ENCODE peak calls at places on chromosomes 11 and 22, in five cellular contexts. N is BJ, T is fibroblast of lung, L is fibroblast of mammary gland, P is choroid plexus epithelial cell. S is an unnamed sample.

GRCh38 chr11:93648168-93648567 is 13.3 kb upstream of the CEP295 start:
- DNase-seq in N (no peak), T (peak; percentile 15), L (peak; percentile 10), P (peak; percentile 72), S (peak; percentile 37)

GRCh38 chr11:64276653-64277431 is 7.6 kb downstream of the BAD start:
- DNase-seq in N (no peak), T (no peak), L (no peak), P (peak; percentile 20), S (no peak)

GRCh38 chr11:19934828-19935259 is 222.2 kb downstream of the NAV2 start:
- DNase-seq in N (no peak), T (peak; percentile 67), L (peak; percentile 94), P (peak; percentile 38), S (peak; percentile 48)

GRCh38 chr11:108241370-108242037 is 18.6 kb downstream of the ATM start:
- DNase-seq in N (no peak), T (no peak), L (no peak), P (no peak), S (peak; percentile 11)

GRCh38 chr11:210803-211180 is 3.3 kb downstream of the RIC8A start:
- DNase-seq in N (no peak), T (no peak), L (no peak), P (no peak), S (no peak)

GRCh38 chr11:116275634-116276033 is 497.2 kb downstream of the BUD13 start:
- DNase-seq in N (no peak), T (no peak), L (peak; percentile 5), P (no peak), S (peak; percentile 4)

GRCh38 chr22:27115816-27116256 is 458.4 kb downstream of the MIAT start:
- DNase-seq in N (no peak), T (no peak), L (peak; percentile 17), P (peak; percentile 81), S (peak; percentile 38)

GRCh38 chr11:47961383-47961782 is 19.0 kb upstream of the PTPRJ start:
- DNase-seq in N (no peak), T (no peak), L (no peak), P (no peak), S (no peak)

GRCh38 chr22:24952837-24953293 is 349 bp downstream of the KIAA1671 start:
- DNase-seq in N (no peak), T (peak; percentile 47), L (peak; percentile 28), P (peak; percentile 26), S (peak; percentile 66)

GRCh38 chr11:56948991-56949390 is 39.7 kb upstream of the OR5AK2 start:
- DNase-seq in N (no peak), T (no peak), L (no peak), P (no peak), S (no peak)

GRCh38 chr11:117786099-117786870 is 10.7 kb downstream of the DSCAML1 start:
- DNase-seq in N (no peak), T (no peak), L (peak; percentile 25), P (no peak), S (no peak)

GRCh38 chr22:35379146-35379993 is 1.5 kb upstream of the HMOX1 start:
- DNase-seq in N (no peak), T (no peak), L (no peak), P (no peak), S (no peak)

GRCh38 chr11:2213384-2213842 is 41.8 kb upstream of the TH start:
- DNase-seq in N (no peak), T (no peak), L (no peak), P (no peak), S (no peak)

GRCh38 chr22:44412136-44412731 is 85.8 kb downstream of the RTL6 start:
- DNase-seq in N (no peak), T (no peak), L (no peak), P (no peak), S (no peak)

GRCh38 chr11:18105802-18106574 is at the start of gene SAAL1:
- DNase-seq in N (no peak), T (peak; percentile 77), L (peak; percentile 69), P (peak; percentile 74), S (peak; percentile 79)

GRCh38 chr11:120281161-120281795 is 41.3 kb downstream of the POU2F3 start:
- DNase-seq in N (no peak), T (no peak), L (no peak), P (no peak), S (no peak)

GRCh38 chr11:96340555-96340885 is 2.5 kb downstream of the MAML2 start:
- DNase-seq in N (no peak), T (peak; percentile 55), L (peak; percentile 62), P (no peak), S (peak; percentile 63)

GRCh38 chr11:19980957-19981669 is 179.2 kb downstream of the DBX1 start:
- DNase-seq in N (peak; percentile 68), T (peak; percentile 86), L (no peak), P (peak; percentile 96), S (peak; percentile 78)

GRCh38 chr11:6351782-6352181 is 31.5 kb upstream of the CAVIN3 start:
- DNase-seq in N (no peak), T (no peak), L (no peak), P (no peak), S (no peak)

GRCh38 chr22:44404341-44405020 is 91.7 kb upstream of the SHISAL1 start:
- DNase-seq in N (no peak), T (no peak), L (no peak), P (no peak), S (no peak)

GRCh38 chr11:114448749-114449484 is 9.7 kb downstream of the REXO2 start:
- DNase-seq in N (no peak), T (peak; percentile 33), L (peak; percentile 46), P (no peak), S (no peak)

GRCh38 chr11:22920939-22921565 is 60.8 kb upstream of the CCDC179 start:
- DNase-seq in N (peak; percentile 3), T (peak; percentile 68), L (peak; percentile 43), P (peak; percentile 86), S (peak; percentile 70)

GRCh38 chr22:27416553-27417427 is 384.8 kb downstream of the MN1 start:
- DNase-seq in N (peak; percentile 40), T (peak; percentile 79), L (peak; percentile 86), P (peak; percentile 82), S (peak; percentile 93)

GRCh38 chr11:74474316-74474715 is 7.0 kb upstream of the KCNE3 start:
- DNase-seq in N (no peak), T (no peak), L (no peak), P (peak; percentile 26), S (no peak)

DNA sequence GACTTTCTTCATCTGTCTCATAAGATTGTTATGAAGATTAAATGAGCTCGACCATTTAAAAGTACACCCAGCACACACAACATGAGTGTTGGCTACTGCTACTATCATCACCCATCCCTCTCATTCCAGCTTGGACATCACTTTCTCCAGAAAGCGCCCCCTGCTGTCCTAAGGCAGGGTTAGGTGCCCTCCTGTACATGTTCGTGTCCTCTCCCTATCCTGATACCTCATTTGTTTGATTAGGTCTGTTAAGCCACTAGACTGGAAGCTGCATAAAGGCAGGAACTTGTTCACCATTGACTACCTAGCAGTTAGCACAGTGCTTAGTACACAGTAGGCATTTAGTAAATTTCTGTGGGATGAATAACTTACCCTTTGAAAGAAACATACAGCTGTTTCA is 85.5 kb downstream of the ENTHD1 start:
- DNase-seq in N (no peak), T (peak; percentile 11), L (peak; percentile 21), P (peak; percentile 14), S (peak; percentile 48)
- TF ChIP-seq CTCF in N (peak; percentile 56), T (peak; percentile 37), L (peak; percentile 52), P (peak; percentile 51), S (peak; percentile 61)

DNA sequence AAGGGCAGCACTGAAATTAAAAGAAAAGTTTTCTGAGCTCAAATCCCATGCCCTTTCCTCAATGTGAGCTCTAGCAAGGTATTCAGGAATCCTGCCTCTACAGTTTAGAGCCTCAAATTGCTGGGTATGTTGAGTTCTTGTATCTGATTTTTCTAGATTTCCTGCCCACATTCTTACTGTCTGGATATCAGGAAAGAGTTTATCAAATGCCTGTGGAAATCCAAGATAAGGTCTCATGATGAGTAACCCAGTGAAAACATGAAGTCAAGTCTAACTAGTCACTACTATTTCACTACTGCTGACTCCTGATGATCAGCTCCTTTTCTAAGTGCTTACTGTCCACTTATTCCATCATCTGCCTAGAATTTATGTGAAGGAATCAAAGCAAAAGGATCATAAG is 29.8 kb downstream of the LIMK2 start:
- DNase-seq in N (no peak), T (no peak), L (peak; percentile 25), P (peak; percentile 47), S (peak; percentile 47)
- TF ChIP-seq CTCF in N (peak; percentile 32), T (no peak), L (peak; percentile 24), P (peak; percentile 44), S (peak; percentile 9)

GRCh38 chr11:127136438-127136837 is 135.9 kb upstream of the KIRREL3 start:
- DNase-seq in N (no peak), T (no peak), L (no peak), P (no peak), S (no peak)
- TF ChIP-seq CTCF in N (peak; percentile 8), T (no peak), L (no peak), P (no peak), S (no peak)

DNA sequence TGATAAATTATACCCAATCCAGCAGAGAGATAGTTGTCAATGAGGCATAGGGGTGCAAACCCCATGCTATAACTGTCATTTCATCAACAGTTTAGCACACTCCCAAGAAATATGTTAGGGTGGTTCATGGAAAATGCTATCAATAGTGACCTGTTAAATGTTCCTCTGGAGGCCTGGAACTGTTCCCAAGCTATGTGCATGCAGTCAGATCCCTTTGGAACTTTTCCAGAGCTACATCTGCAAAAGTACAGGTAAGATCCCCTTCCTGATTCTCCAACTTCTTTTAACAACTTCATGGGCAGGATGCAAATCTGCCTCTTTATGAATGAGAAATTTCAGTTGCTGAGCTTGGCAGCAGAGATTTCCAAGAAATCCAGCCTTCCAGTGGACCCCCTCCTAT is 27.2 kb downstream of the ABTB2 start:
- DNase-seq in N (no peak), T (no peak), L (no peak), P (no peak), S (no peak)
- TF ChIP-seq CTCF in N (no peak), T (no peak), L (no peak), P (no peak), S (no peak)

GRCh38 chr11:29260939-29261705 is 755.7 kb downstream of the KCNA4 start:
- DNase-seq in N (no peak), T (peak; percentile 3), L (peak; percentile 19), P (peak; percentile 67), S (no peak)
- TF ChIP-seq CTCF in N (peak; percentile 14), T (no peak), L (no peak), P (peak; percentile 22), S (peak; percentile 26)

DNA sequence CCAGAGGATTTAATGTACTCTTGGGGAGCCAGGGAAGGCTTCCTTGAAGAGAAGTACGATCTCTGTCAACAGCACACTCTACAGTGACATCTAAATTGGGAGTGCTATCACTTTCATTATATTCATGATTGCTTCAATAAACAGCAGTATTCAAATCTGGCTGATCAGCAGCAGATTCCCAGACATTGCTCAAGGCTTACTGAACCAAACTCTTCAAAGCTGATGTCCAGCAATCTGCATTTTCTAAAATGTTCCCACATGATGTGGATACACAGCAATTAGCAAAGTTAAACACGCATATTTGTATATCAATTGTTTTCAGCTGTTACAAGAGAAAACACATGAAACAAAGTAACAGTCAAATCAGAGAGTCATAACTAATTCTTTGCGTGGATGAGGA is 44.1 kb downstream of the SYTL2 start:
- DNase-seq in N (peak; percentile 66), T (peak; percentile 34), L (peak; percentile 26), P (no peak), S (no peak)
- TF ChIP-seq CTCF in N (no peak), T (no peak), L (no peak), P (no peak), S (no peak)